ENCODE peak calls at places on chromosomes 13 and 19, in eight cellular contexts. C is KG1; E is GM12864; A is CD4-positive, CD25-positive, alpha-beta regulatory T cell; N is HTR-8/SVneo; M is GM19239; O is thoracic aorta; P is T-cell. F is an unnamed sample.

GRCh38 chr13:113441661-113442060 is 11.6 kb downstream of the ADPRHL1 start:
- DNase-seq in C (no peak), E (no peak), A (no peak), N (no peak), M (no peak), O (no peak), P (no peak), F (no peak)

GRCh38 chr13:39971526-39971925 is 316.1 kb downstream of the COG6 start:
- DNase-seq in C (no peak), E (no peak), A (no peak), N (no peak), M (no peak), O (no peak), P (no peak), F (no peak)

GRCh38 chr19:33394006-33394722 is 20.7 kb downstream of the CEBPG start:
- DNase-seq in C (no peak), E (no peak), A (no peak), N (peak; percentile 41), M (no peak), O (no peak), P (no peak), F (no peak)

GRCh38 chr19:45322744-45323281 is at the start of gene CKM:
- DNase-seq in C (no peak), E (no peak), A (no peak), N (no peak), M (no peak), O (no peak), P (no peak), F (no peak)

GRCh38 chr19:39497850-39498261 is 891 bp upstream of the DLL3 start:
- DNase-seq in C (no peak), E (no peak), A (no peak), N (peak; percentile 54), M (no peak), O (no peak), P (no peak), F (no peak)

GRCh38 chr19:31220540-31220939 is 128.7 kb downstream of the TSHZ3 start:
- DNase-seq in C (peak; percentile 0), E (no peak), A (no peak), N (no peak), M (no peak), O (no peak), P (peak; percentile 6), F (no peak)

GRCh38 chr19:42512743-42513304 is 15.5 kb downstream of the CEACAM1 start:
- DNase-seq in C (no peak), E (peak; percentile 76), A (no peak), N (no peak), M (peak; percentile 53), O (no peak), P (no peak), F (no peak)

GRCh38 chr13:51675385-51675784 is 91.1 kb downstream of the WDFY2 start:
- DNase-seq in C (no peak), E (no peak), A (no peak), N (no peak), M (no peak), O (no peak), P (no peak), F (no peak)

GRCh38 chr13:34469212-34469983 is 472.7 kb upstream of the NBEA start:
- DNase-seq in C (no peak), E (no peak), A (no peak), N (no peak), M (no peak), O (no peak), P (no peak), F (no peak)

GRCh38 chr19:39154626-39155100 is 29.1 kb downstream of the PAK4 start:
- DNase-seq in C (no peak), E (no peak), A (no peak), N (no peak), M (no peak), O (no peak), P (no peak), F (no peak)

GRCh38 chr19:13207237-13208130 is 57.3 kb downstream of the IER2 start:
- DNase-seq in C (no peak), E (no peak), A (no peak), N (no peak), M (peak; percentile 87), O (no peak), P (no peak), F (no peak)

GRCh38 chr19:31570718-31571117 is 221.5 kb upstream of the TSHZ3 start:
- DNase-seq in C (no peak), E (no peak), A (no peak), N (no peak), M (no peak), O (no peak), P (no peak), F (no peak)

GRCh38 chr19:37572203-37572602 is 22.4 kb downstream of the ZNF571 start:
- DNase-seq in C (no peak), E (no peak), A (no peak), N (no peak), M (no peak), O (no peak), P (no peak), F (no peak)

GRCh38 chr19:47615714-47616113 is 6.8 kb downstream of the BICRA start:
- DNase-seq in C (no peak), E (no peak), A (no peak), N (no peak), M (no peak), O (no peak), P (no peak), F (no peak)

GRCh38 chr19:9945319-9945966 is 9.1 kb upstream of the OLFM2 start:
- DNase-seq in C (no peak), E (no peak), A (no peak), N (peak; percentile 85), M (no peak), O (peak; percentile 83), P (no peak), F (no peak)

GRCh38 chr19:3450796-3451411 is 29.4 kb downstream of the SMIM24 start:
- DNase-seq in C (no peak), E (no peak), A (no peak), N (peak; percentile 65), M (no peak), O (peak; percentile 81), P (no peak), F (no peak)

GRCh38 chr13:77533875-77534788 is 1.4 kb upstream of the SCEL start:
- DNase-seq in C (no peak), E (no peak), A (no peak), N (no peak), M (no peak), O (no peak), P (no peak), F (no peak)

GRCh38 chr19:18649371-18650047 is 12.7 kb downstream of the KLHL26 start:
- DNase-seq in C (no peak), E (no peak), A (no peak), N (no peak), M (no peak), O (no peak), P (no peak), F (no peak)

GRCh38 chr13:80011448-80012212 is 329.3 kb downstream of the SPRY2 start:
- DNase-seq in C (no peak), E (no peak), A (no peak), N (no peak), M (no peak), O (no peak), P (no peak), F (no peak)

GRCh38 chr13:113160983-113161382 is 2.5 kb downstream of the PROZ start:
- DNase-seq in C (no peak), E (no peak), A (no peak), N (no peak), M (no peak), O (no peak), P (no peak), F (no peak)

GRCh38 chr19:22332924-22333323 is 46.7 kb downstream of the ZNF729 start:
- DNase-seq in C (no peak), E (no peak), A (no peak), N (peak; percentile 12), M (no peak), O (no peak), P (no peak), F (no peak)

GRCh38 chr13:49481788-49482187 is 14.0 kb upstream of the PHF11 start:
- DNase-seq in C (no peak), E (no peak), A (no peak), N (no peak), M (no peak), O (no peak), P (no peak), F (no peak)

GRCh38 chr13:27120011-27120410 is 51.6 kb downstream of the USP12 start:
- DNase-seq in C (no peak), E (no peak), A (no peak), N (no peak), M (no peak), O (no peak), P (no peak), F (no peak)

GRCh38 chr19:47197141-47197540 is 33.9 kb downstream of the BBC3 start:
- DNase-seq in C (no peak), E (no peak), A (no peak), N (no peak), M (no peak), O (no peak), P (no peak), F (no peak)

F was measured in T follicular helper cell.